ENCODE peak calls at places on chromosome 7, in seven cellular contexts. Z is stimulated activated CD4-positive, alpha-beta T cell treated with anti-CD3 and anti-CD28 coated beads, Interleukin-1b, Interleukin-23, amount 100 ng/mL, for 4 hours; Y is stimulated activated CD8-positive, alpha-beta memory T cell treated with anti-CD3 and anti-CD28 coated beads, Interleukin-12 subunit alpha, Interleukin-12 subunit beta, amount 100 ng/mL, for 4 hours; T is Calu3; W is NCI-H226; A is activated T-cell treated with anti-CD3 and anti-CD28 coated beads, Interleukin-2, amount 50 U/mL, for 4 hours; D is SW 1271. U is an unnamed sample.

GRCh38 chr7:78576196-78576595 is 777.6 kb downstream of the PHTF2 start:
- DNase-seq in A (no peak), T (no peak), Z (no peak), D (no peak), Y (no peak), W (no peak), U (no peak)

GRCh38 chr7:45597286-45597984 is 23.3 kb downstream of the ADCY1 start:
- DNase-seq in A (no peak), W (no peak), D (no peak), Z (no peak), Y (no peak), T (no peak), U (no peak)

GRCh38 chr7:99825451-99825850 is 2.4 kb upstream of the CYP3A43 start:
- DNase-seq in Z (no peak), T (no peak), W (no peak), D (no peak), Y (no peak), A (no peak), U (no peak)

GRCh38 chr7:110522751-110523200 is 568.2 kb upstream of the LRRN3 start:
- DNase-seq in Z (no peak), W (no peak), A (no peak), D (no peak), T (peak), Y (no peak), U (no peak)

GRCh38 chr7:49643321-49643720 is 130.1 kb upstream of the VWC2 start:
- DNase-seq in T (no peak), Y (no peak), A (no peak), D (no peak), Z (no peak), W (no peak), U (no peak)

GRCh38 chr7:2478387-2478760 is 2.2 kb upstream of the GRIFIN start:
- DNase-seq in W (no peak), Z (no peak), Y (no peak), A (no peak), T (peak), D (no peak), U (no peak)

GRCh38 chr7:156816943-156817572 is 75.9 kb downstream of the LMBR1 start:
- DNase-seq in D (peak), Z (no peak), A (no peak), Y (no peak), W (no peak), T (no peak), U (no peak)

GRCh38 chr7:70808876-70809275 is 323.1 kb upstream of the GALNT17 start:
- DNase-seq in Z (no peak), W (no peak), T (no peak), A (no peak), Y (no peak), D (no peak), U (no peak)

GRCh38 chr7:139494835-139495568 is 11.5 kb upstream of the KLRG2 start:
- DNase-seq in A (no peak), D (no peak), T (no peak), Y (no peak), W (no peak), Z (no peak), U (no peak)

GRCh38 chr7:45658716-45659495 is 84.7 kb downstream of the ADCY1 start:
- DNase-seq in T (no peak), A (no peak), Z (no peak), D (no peak), W (no peak), Y (no peak), U (no peak)

GRCh38 chr7:151429555-151430331 is 10.2 kb downstream of the CRYGN start:
- DNase-seq in A (peak), Z (no peak), T (no peak), Y (no peak), D (no peak), W (peak), U (no peak)

GRCh38 chr7:22786290-22786932 is 36.2 kb downstream of the TOMM7 start:
- DNase-seq in W (no peak), A (no peak), D (no peak), Y (no peak), T (peak), Z (no peak), U (no peak)

GRCh38 chr7:78852951-78853350 is 600.5 kb downstream of the MAGI2 start:
- DNase-seq in Y (no peak), Z (no peak), T (no peak), A (no peak), D (no peak), W (no peak), U (no peak)

GRCh38 chr7:2732959-2733584 is 45.1 kb downstream of the AMZ1 start:
- DNase-seq in Z (no peak), D (no peak), W (peak), A (no peak), Y (no peak), T (peak), U (peak)

GRCh38 chr7:28573059-28573553 is 160.8 kb downstream of the CREB5 start:
- DNase-seq in W (peak), Z (no peak), Y (no peak), A (no peak), D (no peak), T (peak), U (no peak)

GRCh38 chr7:131027287-131027773 is 293.3 kb upstream of the KLF14 start:
- DNase-seq in A (peak), W (peak), Z (no peak), Y (no peak), D (no peak), T (no peak), U (no peak)

GRCh38 chr7:33108931-33109757 is at the start of gene RP9:
- DNase-seq in T (peak), D (peak), Y (peak), Z (peak), W (peak), A (peak), U (peak)

U was measured in ovary.